ENCODE peak calls at places on chromosomes 7 and 10, in eight cellular contexts. D, U, X, M, W, Q, O and Y are unnamed samples.

GRCh38 chr7:94434031-94434430 is 39.3 kb downstream of the COL1A2 start:
- DNase-seq in W (no peak), O (no peak), X (no peak), D (no peak), U (no peak), Q (no peak), M (no peak), Y (no peak)

GRCh38 chr10:97574374-97575100 is 2.0 kb downstream of the ANKRD2 start:
- DNase-seq in M (peak), D (no peak), X (peak), U (peak), O (no peak), Q (peak), W (peak), Y (peak)

GRCh38 chr10:97378933-97379921 is 21.9 kb downstream of the RRP12 start:
- DNase-seq in O (no peak), W (no peak), U (no peak), Q (no peak), M (no peak), X (no peak), D (no peak), Y (no peak)

GRCh38 chr10:681670-682318 is 7.7 kb downstream of the DIP2C start:
- DNase-seq in U (no peak), O (no peak), X (no peak), Q (no peak), M (no peak), D (no peak), W (peak), Y (no peak)

GRCh38 chr10:132834311-132834761 is 48.4 kb upstream of the NKX6-2 start:
- DNase-seq in W (no peak), M (no peak), O (no peak), D (no peak), U (no peak), Q (no peak), X (no peak), Y (no peak)

GRCh38 chr10:109282510-109282909 is 640.8 kb downstream of the XPNPEP1 start:
- DNase-seq in X (no peak), U (no peak), Q (no peak), D (no peak), W (peak), O (no peak), M (no peak), Y (no peak)

GRCh38 chr7:98352621-98353020 is 48.3 kb downstream of the BAIAP2L1 start:
- DNase-seq in D (no peak), M (no peak), O (no peak), W (peak), X (no peak), Q (peak), U (peak), Y (peak)

GRCh38 chr10:92240289-92241157 is 50.4 kb downstream of the CPEB3 start:
- DNase-seq in W (peak), U (peak), D (peak), Q (peak), M (no peak), X (peak), O (peak), Y (peak)

GRCh38 chr10:12483996-12484944 is 134.9 kb downstream of the CAMK1D start:
- DNase-seq in W (no peak), U (no peak), M (no peak), O (no peak), D (no peak), Q (no peak), X (no peak), Y (no peak)

GRCh38 chr10:11874568-11875182 is 51.5 kb downstream of the PROSER2 start:
- DNase-seq in Q (peak), U (peak), X (no peak), W (peak), D (no peak), M (peak), O (no peak), Y (peak)

GRCh38 chr7:81583882-81584533 is 185.8 kb downstream of the HGF start:
- DNase-seq in Q (no peak), U (no peak), X (no peak), D (no peak), M (no peak), O (no peak), W (peak), Y (no peak)

GRCh38 chr7:50304158-50304910 is at the start of gene IKZF1:
- DNase-seq in X (peak), O (peak), U (no peak), M (peak), Q (peak), D (no peak), W (no peak), Y (no peak)

GRCh38 chr10:104103956-104104355 is 18.0 kb upstream of the SFR1 start:
- DNase-seq in D (no peak), X (no peak), Q (no peak), U (no peak), W (no peak), O (no peak), M (no peak), Y (no peak)

GRCh38 chr10:22613011-22613410 is 101.4 kb downstream of the PIP4K2A start:
- DNase-seq in M (no peak), O (no peak), W (no peak), X (no peak), U (no peak), D (no peak), Q (no peak), Y (no peak)